ENCODE peak calls at places on chromosome 17, in four cellular contexts. K is CD8-positive, alpha-beta memory T cell; P is GM23248; Z is prostate gland. U is an unnamed sample.

GRCh38 chr17:79304907-79305306 is 230.3 kb downstream of the ENGASE start:
- DNase-seq in Z (no peak), K (no peak), P (no peak), U (no peak)

GRCh38 chr17:41127371-41127770 is 3.4 kb upstream of the KRTAP4-12 start:
- DNase-seq in P (no peak), Z (no peak), K (no peak), U (no peak)

GRCh38 chr17:49575524-49576120 is at the start of gene NXPH3:
- DNase-seq in P (peak), K (peak), Z (peak), U (peak)

GRCh38 chr17:18248300-18248731 is 10.2 kb downstream of the FLII start:
- DNase-seq in K (peak), Z (peak), P (peak), U (peak)

GRCh38 chr17:61251939-61252865 is 147.4 kb upstream of the TBX2 start:
- DNase-seq in K (no peak), Z (peak), P (peak), U (no peak)

GRCh38 chr17:72977768-72978417 is 114.6 kb downstream of the SLC39A11 start:
- DNase-seq in Z (no peak), K (no peak), P (peak), U (no peak)

GRCh38 chr17:50214986-50215730 is 13.7 kb upstream of the COL1A1 start:
- DNase-seq in P (peak), K (no peak), Z (no peak), U (no peak)

GRCh38 chr17:28726396-28726911 is 421 bp upstream of the TLCD1 start:
- DNase-seq in K (peak), Z (peak), P (peak), U (peak)

GRCh38 chr17:29579866-29580771 is 9.3 kb downstream of the GIT1 start:
- DNase-seq in Z (peak), K (peak), P (peak), U (peak)

GRCh38 chr17:5500804-5501391 is 14.5 kb downstream of the MIS12 start:
- DNase-seq in Z (peak), K (peak), P (peak), U (peak)

GRCh38 chr17:77864234-77865108 is 94.0 kb upstream of the TNRC6C start:
- DNase-seq in P (no peak), K (no peak), Z (no peak), U (no peak)

GRCh38 chr17:78458739-78459335 is 80.4 kb downstream of the PGS1 start:
- DNase-seq in K (no peak), Z (no peak), P (no peak), U (no peak)

GRCh38 chr17:35934760-35935159 is 4.2 kb upstream of the RDM1 start:
- DNase-seq in K (no peak), P (peak), Z (no peak), U (no peak)

GRCh38 chr17:1301546-1301945 is 22.1 kb downstream of the TRARG1 start:
- DNase-seq in P (no peak), K (no peak), Z (no peak), U (no peak)

GRCh38 chr17:57396515-57396921 is 140.2 kb downstream of the MSI2 start:
- DNase-seq in P (no peak), Z (no peak), K (no peak), U (no peak)

GRCh38 chr17:29358421-29358820 is 31.7 kb upstream of the TAOK1 start:
- DNase-seq in K (no peak), P (peak), Z (no peak), U (peak)

GRCh38 chr17:79836952-79837887 is 2.0 kb downstream of the CBX4 start:
- DNase-seq in P (peak), Z (peak), K (peak), U (peak)

GRCh38 chr17:17146791-17147406 is 59.2 kb downstream of the PLD6 start:
- DNase-seq in K (no peak), P (peak), Z (no peak), U (no peak)

GRCh38 chr17:64048805-64049204 is 28.4 kb upstream of the ICAM2 start:
- DNase-seq in K (no peak), Z (no peak), P (no peak), U (no peak)

GRCh38 chr17:2047590-2047989 is 5.8 kb downstream of the OVCA2 start:
- DNase-seq in Z (no peak), P (no peak), K (no peak), U (no peak)

GRCh38 chr17:17917394-17917793 is 54.8 kb downstream of the TOM1L2 start:
- DNase-seq in Z (no peak), P (peak), K (no peak), U (no peak)

GRCh38 chr17:78748730-78749317 is 33.2 kb downstream of the CYTH1 start:
- DNase-seq in K (peak), Z (peak), P (peak), U (peak)

GRCh38 chr17:74554909-74555308 is 9.0 kb upstream of the CD300C start:
- DNase-seq in P (no peak), K (no peak), Z (no peak), U (no peak)

GRCh38 chr17:1755993-1756306 is 5.9 kb upstream of the SERPINF1 start:
- DNase-seq in K (no peak), Z (no peak), P (no peak), U (no peak)

GRCh38 chr17:69414408-69415274 is at the start of gene MAP2K6:
- DNase-seq in Z (peak), K (peak), P (peak), U (peak)

GRCh38 chr17:8701221-8701620 is 43.4 kb downstream of the CCDC42 start:
- DNase-seq in Z (no peak), K (no peak), P (no peak), U (no peak)

GRCh38 chr17:46818929-46819859 is 702 bp upstream of the WNT3 start:
- DNase-seq in P (peak), K (no peak), Z (no peak), U (no peak)

GRCh38 chr17:73643012-73643845 is 1.0 kb downstream of the SDK2 start:
- DNase-seq in Z (peak), K (no peak), P (peak), U (peak)

GRCh38 chr17:48505788-48506187 is 25.0 kb downstream of the HOXB1 start:
- DNase-seq in P (peak), Z (no peak), K (peak), U (peak)

GRCh38 chr17:16954541-16954940 is 17.4 kb downstream of the TNFRSF13B start:
- DNase-seq in P (peak), Z (no peak), K (no peak), U (no peak)

GRCh38 chr17:38609280-38610031 is 3.7 kb upstream of the SRCIN1 start:
- DNase-seq in K (no peak), Z (no peak), P (no peak), U (no peak)

GRCh38 chr17:42317256-42317966 is 29.1 kb downstream of the STAT5A start:
- DNase-seq in P (no peak), Z (no peak), K (no peak), U (no peak)

GRCh38 chr17:43714338-43715149 is 44.0 kb downstream of the SOST start:
- DNase-seq in K (no peak), Z (no peak), P (peak), U (peak)
- H3K4me3 ChIP-seq in K (no peak), Z (no peak), P (peak), U (no peak)

GRCh38 chr17:7136266-7136877 is 21.8 kb upstream of the ASGR2 start:
- DNase-seq in Z (peak), K (peak), P (peak), U (peak)

GRCh38 chr17:7130626-7131467 is 16.2 kb upstream of the ASGR2 start:
- DNase-seq in Z (no peak), K (no peak), P (no peak), U (no peak)

GRCh38 chr17:7132511-7133094 is 18.0 kb upstream of the ASGR2 start:
- DNase-seq in K (peak), P (no peak), Z (no peak), U (no peak)

GRCh38 chr17:7133424-7133823 is 18.8 kb upstream of the ASGR2 start:
- DNase-seq in Z (no peak), K (peak), P (peak), U (no peak)

GRCh38 chr17:7133916-7134315 is 19.3 kb upstream of the ASGR2 start:
- DNase-seq in K (no peak), Z (no peak), P (no peak), U (no peak)
- H3K4me3 ChIP-seq in K (no peak), Z (no peak), P (no peak), U (no peak)

DNA sequence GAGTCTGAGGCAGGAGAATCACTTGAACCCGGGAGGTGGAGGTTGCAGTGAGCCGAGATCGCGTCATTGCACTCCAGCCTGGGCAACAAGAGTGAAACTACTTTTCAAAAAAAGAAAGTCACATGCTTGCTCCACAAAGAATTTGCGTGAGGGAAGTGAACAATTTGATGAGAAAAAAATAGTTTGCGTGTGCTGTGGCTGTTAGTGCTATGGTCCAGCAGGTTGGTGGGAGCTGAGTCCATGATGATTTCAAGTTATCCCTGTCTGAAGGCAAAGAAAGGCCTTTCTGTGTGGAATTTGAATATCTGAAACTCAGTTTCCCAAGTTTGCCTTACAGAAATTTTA is 21.0 kb downstream of the PRCD start:
- DNase-seq in P (peak), Z (no peak), K (no peak), U (no peak)
- H3K4me3 ChIP-seq in P (peak), Z (no peak), K (peak), U (peak)

DNA sequence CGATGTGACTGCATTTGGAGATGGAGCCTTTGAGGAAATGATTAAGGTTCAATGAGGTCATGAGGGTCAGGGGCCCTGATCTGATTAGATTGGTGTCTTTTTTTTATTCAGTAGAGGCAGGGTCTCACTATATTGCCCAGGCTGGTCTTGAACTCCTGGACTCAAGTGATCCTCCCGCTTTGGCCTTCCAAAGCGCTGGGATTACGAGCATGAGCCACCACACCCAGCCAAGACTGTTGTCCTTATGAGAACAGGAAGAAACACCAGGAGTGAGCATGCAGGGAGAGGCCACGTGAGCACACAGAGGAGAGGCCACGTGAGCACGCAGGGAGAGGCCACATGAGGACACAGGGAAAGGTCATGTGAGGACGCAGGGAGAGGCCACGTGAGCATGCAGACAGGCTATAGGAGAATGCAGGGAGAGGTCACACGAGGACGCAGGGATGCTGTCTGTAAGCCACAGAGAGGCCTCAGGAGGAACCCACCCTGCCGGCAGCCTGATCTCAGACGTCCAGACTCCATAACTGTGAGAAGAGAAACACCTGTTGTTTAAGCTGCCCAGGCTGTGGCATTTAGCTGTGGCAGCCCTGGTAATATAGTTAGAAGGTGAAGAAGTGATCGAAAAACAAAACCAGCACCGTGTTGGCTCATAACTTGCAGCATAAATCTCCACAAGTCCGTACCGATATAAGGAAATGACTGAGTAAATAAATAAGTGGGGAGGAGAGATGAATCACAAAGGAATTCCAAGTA is 14.5 kb upstream of the CSNK1D start:
- DNase-seq in P (no peak), K (no peak), Z (peak), U (no peak)
- H3K4me3 ChIP-seq in P (no peak), K (no peak), Z (no peak), U (no peak)

GRCh38 chr17:75828051-75828400 is 16.2 kb downstream of the UNC13D start:
- DNase-seq in Z (no peak), K (peak), P (no peak), U (no peak)
- H3K4me3 ChIP-seq in Z (no peak), K (no peak), P (no peak), U (no peak)